ENCODE peak calls at places on chromosome 2, in six cellular contexts. P, Y, S, R, O and L are unnamed samples.

GRCh38 chr2:167689444-167689843 is 558.0 kb downstream of the STK39 start:
- DNase-seq in P (no peak), Y (no peak), S (no peak), R (no peak), O (no peak), L (no peak)

GRCh38 chr2:15753811-15754702 is 162.4 kb downstream of the DDX1 start:
- DNase-seq in P (no peak), Y (no peak), S (no peak), R (no peak), O (no peak), L (no peak)

GRCh38 chr2:219352448-219353023 is 20.0 kb upstream of the RESP18 start:
- DNase-seq in P (peak; percentile 74), Y (peak; percentile 72), S (peak; percentile 68), R (peak; percentile 84), O (peak; percentile 78), L (peak; percentile 70)

GRCh38 chr2:46042207-46042637 is 255.0 kb upstream of the EPAS1 start:
- DNase-seq in P (no peak), Y (no peak), S (no peak), R (no peak), O (no peak), L (no peak)

GRCh38 chr2:61425605-61426155 is 45.2 kb downstream of the USP34 start:
- DNase-seq in P (no peak), Y (no peak), S (no peak), R (no peak), O (no peak), L (no peak)

GRCh38 chr2:24179683-24180082 is 4.8 kb downstream of the FAM228A start:
- DNase-seq in P (no peak), Y (no peak), S (no peak), R (no peak), O (no peak), L (no peak)

GRCh38 chr2:224927671-224928173 is 114.5 kb downstream of the DOCK10 start:
- DNase-seq in P (peak; percentile 94), Y (peak; percentile 68), S (no peak), R (no peak), O (no peak), L (no peak)

GRCh38 chr2:127415593-127416485 is 2.4 kb upstream of the PROC start:
- DNase-seq in P (no peak), Y (no peak), S (peak; percentile 70), R (peak; percentile 77), O (no peak), L (no peak)

GRCh38 chr2:161044095-161044874 is 115.9 kb upstream of the TANK start:
- DNase-seq in P (no peak), Y (peak; percentile 39), S (no peak), R (no peak), O (peak; percentile 33), L (no peak)

GRCh38 chr2:85903849-85904248 is 15.1 kb upstream of the ST3GAL5 start:
- DNase-seq in P (no peak), Y (no peak), S (no peak), R (no peak), O (no peak), L (no peak)

GRCh38 chr2:111618953-111619902 is 264.8 kb downstream of the ANAPC1 start:
- DNase-seq in P (no peak), Y (no peak), S (no peak), R (no peak), O (no peak), L (no peak)

GRCh38 chr2:146262606-146263005 is 1582.2 kb upstream of the ACVR2A start:
- DNase-seq in P (no peak), Y (peak; percentile 12), S (no peak), R (no peak), O (no peak), L (no peak)